ENCODE peak calls at places on chromosomes 4 and X, in ten cellular contexts. U is GM23338, B is GM23248, L is hepatocyte, V is SK-N-SH, Q is PC-3, E is Karpas-422, P is MM.1S, R is HCT116, C is OCI-LY7. H is an unnamed sample. For H3K9me2, the result is how much of the 10 kb centered on the place peaks cover.

GRCh38 chr4:142563682-142564291 is 282.3 kb downstream of the INPP4B start:
- DNase-seq in U (no peak), B (peak), L (peak), V (no peak), Q (no peak), E (no peak), P (no peak), R (peak), C (no peak), H (no peak)

GRCh38 chr4:48967101-48967500 is 19.0 kb upstream of the CWH43 start:
- DNase-seq in U (no peak), B (no peak), L (no peak), V (no peak), Q (no peak), E (no peak), P (no peak), R (no peak), C (no peak), H (no peak)

GRCh38 chrX:55074851-55075467 is at the start of gene PAGE2B:
- DNase-seq in U (no peak), B (no peak), L (no peak), V (no peak), Q (no peak), E (no peak), P (no peak), R (no peak), C (no peak), H (no peak)

GRCh38 chrX:72060196-72060974 is 71.3 kb downstream of the RTL5 start:
- DNase-seq in U (peak), B (peak), L (no peak), V (peak), Q (no peak), E (peak), P (no peak), R (no peak), C (no peak), H (no peak)

GRCh38 chrX:130179579-130180215 is 7.9 kb downstream of the RAB33A start:
- DNase-seq in U (no peak), B (peak), L (no peak), V (no peak), Q (no peak), E (no peak), P (no peak), R (no peak), C (no peak), H (no peak)

GRCh38 chr4:1381944-1382541 is 24.2 kb downstream of the NKX1-1 start:
- DNase-seq in U (no peak), B (no peak), L (no peak), V (no peak), Q (no peak), E (no peak), P (no peak), R (no peak), C (no peak), H (no peak)

GRCh38 chr4:76386566-76387305 is 34.2 kb downstream of the CCDC158 start:
- DNase-seq in U (no peak), B (no peak), L (no peak), V (no peak), Q (no peak), E (no peak), P (no peak), R (no peak), C (no peak), H (no peak)

GRCh38 chr4:83440148-83440814 is 15.3 kb downstream of the HELQ start:
- DNase-seq in U (no peak), B (no peak), L (no peak), V (no peak), Q (no peak), E (no peak), P (no peak), R (no peak), C (peak), H (no peak)

GRCh38 chr4:31045724-31046318 is 325.7 kb downstream of the PCDH7 start:
- DNase-seq in U (peak), B (peak), L (peak), V (no peak), Q (peak), E (peak), P (peak), R (no peak), C (peak), H (peak)

GRCh38 chr4:139278956-139279722 is 886 bp downstream of the MGARP start:
- DNase-seq in U (peak), B (no peak), L (no peak), V (peak), Q (no peak), E (no peak), P (no peak), R (no peak), C (no peak), H (no peak)

GRCh38 chrX:148681605-148682004 is 181.2 kb downstream of the AFF2 start:
- DNase-seq in U (no peak), B (no peak), L (no peak), V (no peak), Q (no peak), E (peak), P (no peak), R (no peak), C (no peak), H (no peak)

GRCh38 chrX:151860827-151861226 is 51.9 kb upstream of the MAGEA4 start:
- DNase-seq in U (no peak), B (no peak), L (no peak), V (no peak), Q (no peak), E (no peak), P (no peak), R (no peak), C (no peak), H (no peak)

GRCh38 chrX:13283968-13284914 is 35.6 kb downstream of the ATXN3L start:
- DNase-seq in U (peak), B (peak), L (no peak), V (no peak), Q (peak), E (no peak), P (no peak), R (no peak), C (no peak), H (no peak)

GRCh38 chr4:155659168-155659567 is 7.5 kb upstream of the GUCY1A1 start:
- DNase-seq in U (no peak), B (no peak), L (no peak), V (no peak), Q (no peak), E (peak), P (peak), R (no peak), C (no peak), H (no peak)

GRCh38 chr4:41120297-41121217 is 93.8 kb downstream of the APBB2 start:
- DNase-seq in U (no peak), B (peak), L (peak), V (no peak), Q (no peak), E (no peak), P (no peak), R (no peak), C (no peak), H (no peak)

GRCh38 chrX:10725071-10725470 is 104.7 kb upstream of the MID1 start:
- DNase-seq in U (peak), B (no peak), L (no peak), V (peak), Q (peak), E (no peak), P (no peak), R (no peak), C (no peak), H (no peak)

GRCh38 chr4:188262464-188262863 is 123.2 kb downstream of the TRIML1 start:
- DNase-seq in U (no peak), B (no peak), L (no peak), V (no peak), Q (no peak), E (no peak), P (no peak), R (no peak), C (no peak), H (no peak)

GRCh38 chrX:129144172-129145038 is 378.9 kb downstream of the SMARCA1 start:
- DNase-seq in U (no peak), B (no peak), L (no peak), V (no peak), Q (no peak), E (no peak), P (no peak), R (no peak), C (no peak), H (no peak)

GRCh38 chr4:150656882-150657281 is 74.9 kb downstream of the MAB21L2 start:
- DNase-seq in U (no peak), B (no peak), L (no peak), V (no peak), Q (no peak), E (no peak), P (no peak), R (no peak), C (no peak), H (no peak)

GRCh38 chr4:6788123-6788522 is 5.6 kb downstream of the KIAA0232 start:
- DNase-seq in U (no peak), B (no peak), L (no peak), V (no peak), Q (no peak), E (no peak), P (no peak), R (no peak), C (no peak), H (no peak)

GRCh38 chrX:23668335-23668734 is 1.0 kb downstream of the PRDX4 start:
- DNase-seq in U (no peak), B (peak), L (no peak), V (peak), Q (peak), E (peak), P (peak), R (no peak), C (no peak), H (no peak)

GRCh38 chrX:72141372-72142004 is 9.8 kb upstream of the RTL5 start:
- DNase-seq in U (no peak), B (no peak), L (no peak), V (no peak), Q (peak), E (no peak), P (peak), R (no peak), C (no peak), H (no peak)

GRCh38 chr4:89838005-89838404 is 1.0 kb upstream of the SNCA start:
- DNase-seq in U (peak), B (peak), L (peak), V (peak), Q (no peak), E (no peak), P (no peak), R (no peak), C (no peak), H (no peak)

DNA sequence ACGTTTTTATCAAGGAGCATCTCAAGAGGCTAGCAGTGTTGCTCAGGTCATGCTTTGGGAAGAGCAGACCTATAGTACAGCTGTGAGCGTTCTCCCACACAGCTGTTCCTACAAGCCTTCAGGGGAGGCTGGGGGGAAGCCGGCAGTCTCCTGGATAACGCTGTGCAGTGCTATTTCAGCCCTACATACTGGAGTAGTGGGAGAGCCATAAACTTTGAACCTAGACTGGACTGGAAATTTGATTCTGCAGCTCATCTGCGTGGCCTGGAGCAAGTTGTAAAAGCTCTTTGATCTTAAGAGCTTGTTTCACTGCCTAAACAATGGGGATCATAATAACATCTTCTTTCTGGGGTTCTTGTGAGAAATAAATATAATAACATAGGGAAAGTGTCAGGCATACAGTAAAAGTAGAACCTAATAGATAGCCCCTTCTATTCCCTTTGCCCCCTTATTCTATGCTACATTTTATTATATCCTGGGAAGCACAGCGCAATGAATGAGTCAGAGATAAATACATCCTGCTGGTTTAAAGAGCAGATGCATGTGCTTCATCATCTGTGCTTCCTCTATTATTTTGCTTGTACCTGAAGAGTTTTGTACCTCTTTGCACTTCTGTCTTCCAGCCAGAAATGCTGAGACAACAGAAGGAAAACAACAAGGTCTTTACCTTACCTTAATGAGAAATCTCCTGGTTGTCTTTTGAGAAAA is 14.7 kb upstream of the AMBN start:
- DNase-seq in U (no peak), B (no peak), L (peak), V (no peak), Q (peak), E (no peak), P (no peak), R (no peak), C (no peak), H (no peak)
- H3K9me2 ChIP-seq in U (under half), B (under half), L (under half), V (under half), Q (under half), E (under half), P (under half), R (under half), C (under half), H (under half)

DNA sequence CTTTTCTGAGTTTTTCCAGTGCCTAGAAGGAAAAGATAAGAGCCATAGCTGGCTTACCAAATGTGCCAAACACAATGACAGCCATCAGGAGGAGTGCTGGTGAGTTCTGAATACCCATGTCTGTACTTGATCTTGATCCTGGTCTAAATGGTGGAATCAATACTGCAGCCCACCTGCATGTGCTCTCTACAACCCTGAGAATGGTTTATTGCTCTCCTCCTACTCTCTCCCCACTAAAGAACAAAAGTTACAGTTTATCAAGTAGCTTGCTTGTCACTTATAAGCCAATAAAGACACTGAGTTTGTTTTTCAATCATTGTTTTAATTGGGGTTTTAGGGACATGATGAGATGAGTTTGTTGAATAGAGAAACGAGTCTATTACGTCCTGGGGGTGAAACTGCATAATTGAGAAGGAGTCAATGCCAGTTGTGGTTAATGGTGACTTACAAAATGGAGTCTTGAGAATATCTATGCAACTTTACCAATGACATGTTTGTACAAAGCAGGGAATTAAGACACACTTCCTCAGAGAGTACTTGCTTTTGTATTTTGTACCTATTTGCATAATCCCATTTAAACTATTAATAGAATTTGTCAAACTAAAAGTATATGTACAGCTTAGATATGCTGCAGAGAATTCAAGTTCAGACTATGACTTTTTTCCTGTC is 20.8 kb upstream of the CXCL3 start:
- DNase-seq in U (no peak), B (no peak), L (no peak), V (no peak), Q (no peak), E (no peak), P (no peak), R (no peak), C (no peak), H (no peak)
- H3K9me2 ChIP-seq in U (under half), B (under half), L (under half), V (under half), Q (under half), E (under half), P (under half), R (under half), C (under half), H (under half)

GRCh38 chrX:53438832-53439230 is 4.7 kb upstream of the HSD17B10 start:
- DNase-seq in U (no peak), B (no peak), L (no peak), V (no peak), Q (no peak), E (no peak), P (no peak), R (no peak), C (no peak), H (no peak)
- H3K9me2 ChIP-seq in U (under half), B (under half), L (under half), V (under half), Q (under half), E (under half), P (under half), R (under half), C (under half), H (under half)

GRCh38 chrX:150712619-150713018 is 19.4 kb downstream of the MTMR1 start:
- DNase-seq in U (no peak), B (no peak), L (no peak), V (no peak), Q (no peak), E (no peak), P (no peak), R (no peak), C (peak), H (no peak)

GRCh38 chrX:150719641-150720040 is 26.4 kb downstream of the MTMR1 start:
- DNase-seq in U (no peak), B (no peak), L (no peak), V (no peak), Q (no peak), E (no peak), P (no peak), R (no peak), C (no peak), H (no peak)

GRCh38 chrX:150715180-150715579 is 22.0 kb downstream of the MTMR1 start:
- DNase-seq in U (no peak), B (peak), L (no peak), V (no peak), Q (no peak), E (no peak), P (no peak), R (no peak), C (no peak), H (no peak)
- H3K9me2 ChIP-seq in U (under half), B (under half), L (under half), V (under half), Q (under half), E (under half), P (under half), R (under half), C (under half), H (under half)

GRCh38 chr4:10240691-10241090 is 124.1 kb upstream of the WDR1 start:
- DNase-seq in U (no peak), B (no peak), L (no peak), V (no peak), Q (no peak), E (no peak), P (no peak), R (no peak), C (no peak), H (no peak)

GRCh38 chr4:10232114-10232513 is 115.5 kb upstream of the WDR1 start:
- DNase-seq in U (no peak), B (no peak), L (no peak), V (no peak), Q (no peak), E (no peak), P (no peak), R (no peak), C (no peak), H (no peak)

GRCh38 chr4:10239982-10240654 is 123.5 kb upstream of the WDR1 start:
- DNase-seq in U (no peak), B (no peak), L (no peak), V (no peak), Q (no peak), E (no peak), P (no peak), R (no peak), C (no peak), H (no peak)

DNA sequence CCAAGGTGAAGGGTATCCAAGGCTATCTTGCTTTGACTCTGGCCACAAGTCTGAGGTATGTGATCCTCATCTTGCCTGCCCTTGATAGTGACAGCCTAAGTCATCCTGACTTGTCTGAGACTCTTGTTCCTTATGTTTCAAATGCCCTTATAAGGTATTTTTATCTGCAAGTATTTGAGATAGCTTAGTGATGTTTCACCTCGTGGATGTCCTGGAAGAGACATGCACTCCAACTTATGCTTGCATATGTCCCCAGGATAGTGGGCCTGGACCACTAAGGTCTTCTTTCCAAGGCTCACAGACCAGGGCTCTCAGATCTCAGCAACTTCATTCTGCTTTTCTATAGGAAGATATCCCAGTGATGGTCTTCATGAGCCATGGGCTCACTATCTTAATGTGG is 120.5 kb upstream of the WDR1 start:
- DNase-seq in U (no peak), B (no peak), L (no peak), V (no peak), Q (no peak), E (no peak), P (no peak), R (no peak), C (no peak), H (no peak)
- H3K9me2 ChIP-seq in U (under half), B (under half), L (under half), V (under half), Q (under half), E (under half), P (under half), R (under half), C (under half), H (under half)

H was measured in PC-9.